ENCODE peak calls at places on chromosome 17, in six cellular contexts. One of them, this sample, is unnamed.

GRCh38 chr17:76554131-76554530 is 14.3 kb downstream of the PRCD start:
- DNase-seq in lower leg skin: no peak
- DNase-seq in RWPE1: no peak
- DNase-seq in fibroblast of the aortic adventitia: no peak
- DNase-seq in AG04450: no peak
- DNase-seq in natural killer cell: no peak
- DNase-seq in this sample: no peak

GRCh38 chr17:27664606-27664965 is 33.6 kb downstream of the LGALS9 start:
- DNase-seq in RWPE1: no peak
- DNase-seq in lower leg skin: no peak
- DNase-seq in AG04450: no peak
- DNase-seq in natural killer cell: no peak
- DNase-seq in fibroblast of the aortic adventitia: no peak
- DNase-seq in this sample: no peak

GRCh38 chr17:81244358-81245023 is 5.4 kb downstream of the NDUFAF8 start:
- DNase-seq in natural killer cell: no peak
- DNase-seq in fibroblast of the aortic adventitia: no peak
- DNase-seq in RWPE1: no peak
- DNase-seq in AG04450: no peak
- DNase-seq in lower leg skin: no peak
- DNase-seq in this sample: no peak

GRCh38 chr17:7835818-7836595 is 2.0 kb downstream of the KDM6B start:
- DNase-seq in RWPE1: no peak
- DNase-seq in lower leg skin: peak
- DNase-seq in natural killer cell: peak
- DNase-seq in AG04450: no peak
- DNase-seq in fibroblast of the aortic adventitia: peak
- DNase-seq in this sample: no peak

GRCh38 chr17:82978765-82979349 is 100.6 kb upstream of the METRNL start:
- DNase-seq in natural killer cell: no peak
- DNase-seq in RWPE1: no peak
- DNase-seq in fibroblast of the aortic adventitia: no peak
- DNase-seq in lower leg skin: no peak
- DNase-seq in AG04450: no peak
- DNase-seq in this sample: no peak

GRCh38 chr17:57595426-57595825 is 149.7 kb downstream of the CCDC182 start:
- DNase-seq in RWPE1: no peak
- DNase-seq in lower leg skin: no peak
- DNase-seq in fibroblast of the aortic adventitia: no peak
- DNase-seq in AG04450: no peak
- DNase-seq in natural killer cell: no peak
- DNase-seq in this sample: no peak

GRCh38 chr17:82685291-82685690 is 13.2 kb downstream of the RAB40B start:
- DNase-seq in lower leg skin: no peak
- DNase-seq in RWPE1: no peak
- DNase-seq in AG04450: no peak
- DNase-seq in natural killer cell: no peak
- DNase-seq in fibroblast of the aortic adventitia: no peak
- DNase-seq in this sample: no peak

GRCh38 chr17:17819561-17819995 is 17.2 kb downstream of the SREBF1 start:
- DNase-seq in lower leg skin: peak
- DNase-seq in RWPE1: peak
- DNase-seq in fibroblast of the aortic adventitia: peak
- DNase-seq in AG04450: peak
- DNase-seq in natural killer cell: peak
- DNase-seq in this sample: peak

GRCh38 chr17:11558681-11559234 is 39.5 kb upstream of the DNAH9 start:
- DNase-seq in fibroblast of the aortic adventitia: no peak
- DNase-seq in lower leg skin: peak
- DNase-seq in AG04450: no peak
- DNase-seq in RWPE1: no peak
- DNase-seq in natural killer cell: no peak
- DNase-seq in this sample: no peak

GRCh38 chr17:36128411-36128978 is 24.9 kb downstream of the CCL4 start:
- DNase-seq in AG04450: no peak
- DNase-seq in RWPE1: no peak
- DNase-seq in lower leg skin: no peak
- DNase-seq in fibroblast of the aortic adventitia: no peak
- DNase-seq in natural killer cell: no peak
- DNase-seq in this sample: no peak

GRCh38 chr17:73068322-73069153 is 23.9 kb downstream of the SLC39A11 start:
- DNase-seq in natural killer cell: no peak
- DNase-seq in lower leg skin: peak
- DNase-seq in AG04450: peak
- DNase-seq in fibroblast of the aortic adventitia: peak
- DNase-seq in RWPE1: peak
- DNase-seq in this sample: no peak

GRCh38 chr17:39237586-39237985 is 11.8 kb upstream of the STAC2 start:
- DNase-seq in RWPE1: no peak
- DNase-seq in natural killer cell: no peak
- DNase-seq in fibroblast of the aortic adventitia: no peak
- DNase-seq in lower leg skin: no peak
- DNase-seq in AG04450: no peak
- DNase-seq in this sample: no peak

GRCh38 chr17:39236383-39236927 is 10.7 kb upstream of the STAC2 start:
- DNase-seq in natural killer cell: no peak
- DNase-seq in RWPE1: no peak
- DNase-seq in lower leg skin: no peak
- DNase-seq in fibroblast of the aortic adventitia: no peak
- DNase-seq in AG04450: no peak
- DNase-seq in this sample: no peak

GRCh38 chr17:39231587-39232551 is 6.1 kb upstream of the STAC2 start:
- DNase-seq in fibroblast of the aortic adventitia: peak
- DNase-seq in RWPE1: no peak
- DNase-seq in lower leg skin: no peak
- DNase-seq in AG04450: no peak
- DNase-seq in natural killer cell: peak
- DNase-seq in this sample: no peak

GRCh38 chr17:39236981-39237441 is 11.3 kb upstream of the STAC2 start:
- DNase-seq in natural killer cell: no peak
- DNase-seq in lower leg skin: no peak
- DNase-seq in fibroblast of the aortic adventitia: no peak
- DNase-seq in AG04450: no peak
- DNase-seq in RWPE1: no peak
- DNase-seq in this sample: no peak

DNA sequence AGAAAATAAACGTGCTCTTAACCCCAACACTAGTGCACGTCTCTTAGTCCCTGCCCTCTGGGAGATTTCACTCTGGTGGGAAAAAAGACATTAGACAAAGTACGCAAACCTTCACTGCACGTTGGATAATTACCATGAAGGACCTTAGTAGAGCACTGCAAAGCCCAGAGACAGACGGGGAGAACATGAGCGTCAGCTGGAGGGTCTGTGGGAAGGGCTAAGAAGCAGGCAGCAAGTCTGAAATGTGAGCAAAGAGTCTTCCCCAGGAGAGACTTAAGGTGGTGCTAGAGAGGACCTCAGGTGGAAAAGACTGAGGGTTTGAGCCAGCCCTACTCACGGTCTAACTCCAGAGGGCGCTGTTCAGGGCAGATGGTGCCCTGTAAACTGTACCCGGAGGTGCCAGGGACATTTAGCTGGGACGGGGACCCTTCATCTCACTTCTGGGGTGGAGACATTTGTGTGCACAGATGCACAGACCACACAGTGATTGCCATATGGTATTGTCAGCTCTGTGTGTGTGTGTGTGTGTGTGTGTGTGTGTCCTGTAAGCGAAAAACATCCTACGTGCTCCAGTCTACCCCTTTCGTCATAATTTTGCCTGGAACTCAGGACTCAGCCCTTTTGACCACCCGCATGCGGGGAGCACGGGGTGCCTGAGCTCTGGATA is 9.9 kb upstream of the STAC2 start:
- DNase-seq in fibroblast of the aortic adventitia: peak
- DNase-seq in AG04450: no peak
- DNase-seq in lower leg skin: no peak
- DNase-seq in natural killer cell: no peak
- DNase-seq in RWPE1: peak
- DNase-seq in this sample: no peak
- TF ChIP-seq CTCF in fibroblast of the aortic adventitia: peak
- TF ChIP-seq CTCF in AG04450: peak
- TF ChIP-seq CTCF in lower leg skin: no peak
- TF ChIP-seq CTCF in natural killer cell: peak
- TF ChIP-seq CTCF in RWPE1: peak
- TF ChIP-seq CTCF in this sample: no peak

GRCh38 chr17:64683791-64684190 is 21.7 kb upstream of the SMURF2 start:
- DNase-seq in lower leg skin: no peak
- DNase-seq in natural killer cell: no peak
- DNase-seq in RWPE1: no peak
- DNase-seq in fibroblast of the aortic adventitia: peak
- DNase-seq in AG04450: no peak
- DNase-seq in this sample: no peak
- TF ChIP-seq CTCF in lower leg skin: no peak
- TF ChIP-seq CTCF in natural killer cell: no peak
- TF ChIP-seq CTCF in RWPE1: no peak
- TF ChIP-seq CTCF in fibroblast of the aortic adventitia: no peak
- TF ChIP-seq CTCF in AG04450: no peak
- TF ChIP-seq CTCF in this sample: no peak

GRCh38 chr17:44961921-44962350 is 6.2 kb downstream of the C1QL1 start:
- DNase-seq in RWPE1: no peak
- DNase-seq in fibroblast of the aortic adventitia: no peak
- DNase-seq in natural killer cell: no peak
- DNase-seq in lower leg skin: no peak
- DNase-seq in AG04450: no peak
- DNase-seq in this sample: no peak
- TF ChIP-seq CTCF in RWPE1: no peak
- TF ChIP-seq CTCF in fibroblast of the aortic adventitia: no peak
- TF ChIP-seq CTCF in natural killer cell: no peak
- TF ChIP-seq CTCF in lower leg skin: no peak
- TF ChIP-seq CTCF in AG04450: peak
- TF ChIP-seq CTCF in this sample: no peak

DNA sequence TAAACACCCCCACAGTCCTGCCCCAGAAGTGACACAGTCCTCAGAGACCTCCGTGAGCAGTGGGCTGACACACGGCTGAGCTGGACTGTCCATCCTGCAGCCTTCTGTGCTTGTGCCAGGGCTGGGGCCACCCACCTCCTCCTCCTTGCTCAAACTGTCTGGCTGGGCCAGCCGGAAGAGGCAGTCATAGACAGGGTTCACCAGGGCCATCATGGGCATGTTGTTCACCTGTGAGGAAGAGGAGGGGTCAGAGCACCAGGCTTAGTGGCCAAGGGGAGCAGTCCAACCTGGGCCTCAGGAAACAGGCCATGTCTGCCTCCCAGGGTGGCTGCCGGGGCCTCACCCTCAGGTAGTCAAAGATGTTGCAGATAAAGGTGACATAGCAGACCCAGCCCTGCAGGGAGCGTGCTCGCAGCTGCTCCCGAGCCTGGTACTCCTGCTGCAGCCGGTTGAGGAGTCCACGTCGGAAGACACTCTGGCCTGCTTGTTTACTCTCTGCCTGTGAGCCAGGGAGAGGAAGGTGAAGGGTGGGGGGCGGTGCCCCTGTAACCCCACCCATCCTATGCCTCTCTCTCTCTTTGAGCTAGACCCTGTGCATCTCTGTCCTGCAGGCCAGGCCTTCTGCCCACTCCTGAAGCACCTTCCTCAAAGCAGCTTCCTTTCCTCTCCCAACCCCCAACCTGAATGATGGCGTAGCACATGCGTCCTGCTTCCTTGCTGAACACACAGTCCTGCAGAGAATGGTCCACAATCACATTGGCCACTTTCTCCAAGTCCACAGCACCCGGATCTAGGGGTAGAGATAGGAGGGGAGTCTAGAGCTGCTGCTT is 3.4 kb downstream of the MIF4GD start:
- DNase-seq in fibroblast of the aortic adventitia: no peak
- DNase-seq in RWPE1: no peak
- DNase-seq in AG04450: no peak
- DNase-seq in natural killer cell: no peak
- DNase-seq in lower leg skin: no peak
- DNase-seq in this sample: no peak
- TF ChIP-seq CTCF in fibroblast of the aortic adventitia: no peak
- TF ChIP-seq CTCF in RWPE1: no peak
- TF ChIP-seq CTCF in AG04450: no peak
- TF ChIP-seq CTCF in natural killer cell: no peak
- TF ChIP-seq CTCF in lower leg skin: no peak
- TF ChIP-seq CTCF in this sample: no peak

This sample was measured in activated B cell treated with CpG ODN at 0.5 μM for 24 hours.